ENCODE peak calls at places on chromosome 22, in seven cellular contexts. A, Q, C, I, F, W and B are unnamed samples.

GRCh38 chr22:41286639-41287091 is 678 bp upstream of the RANGAP1 start:
- DNase-seq in A (no peak), Q (peak), C (peak), I (no peak), F (peak), W (peak), B (no peak)

GRCh38 chr22:48568736-48569330 is 1258.8 kb downstream of the BRD1 start:
- DNase-seq in A (no peak), Q (no peak), C (no peak), I (no peak), F (no peak), W (no peak), B (no peak)

GRCh38 chr22:45263790-45264269 is 20.9 kb upstream of the UPK3A start:
- DNase-seq in A (peak), Q (peak), C (peak), I (peak), F (peak), W (peak), B (no peak)

GRCh38 chr22:32707971-32708370 is 93.5 kb upstream of the TIMP3 start:
- DNase-seq in A (no peak), Q (no peak), C (no peak), I (no peak), F (no peak), W (no peak), B (no peak)

GRCh38 chr22:44683237-44683636 is 18.8 kb upstream of the PRR5 start:
- DNase-seq in A (no peak), Q (no peak), C (no peak), I (no peak), F (no peak), W (no peak), B (no peak)

GRCh38 chr22:20160041-20160440 is 9.2 kb upstream of the CCDC188 start:
- DNase-seq in A (no peak), Q (no peak), C (no peak), I (no peak), F (no peak), W (no peak), B (no peak)

GRCh38 chr22:43743929-43744643 is 68.0 kb downstream of the EFCAB6 start:
- DNase-seq in A (no peak), Q (no peak), C (no peak), I (no peak), F (no peak), W (no peak), B (no peak)

GRCh38 chr22:41288245-41288946 is 2.4 kb upstream of the RANGAP1 start:
- DNase-seq in A (peak), Q (peak), C (no peak), I (no peak), F (peak), W (peak), B (no peak)

GRCh38 chr22:33361581-33361980 is 303.4 kb upstream of the SYN3 start:
- DNase-seq in A (no peak), Q (no peak), C (no peak), I (no peak), F (no peak), W (peak), B (no peak)

GRCh38 chr22:27531782-27532530 is 269.6 kb downstream of the MN1 start:
- DNase-seq in A (no peak), Q (no peak), C (no peak), I (no peak), F (no peak), W (peak), B (no peak)

GRCh38 chr22:29105468-29105867 is 32.6 kb downstream of the KREMEN1 start:
- DNase-seq in A (no peak), Q (no peak), C (no peak), I (no peak), F (no peak), W (peak), B (no peak)

GRCh38 chr22:41367680-41368542 is 13.8 kb upstream of the TEF start:
- DNase-seq in A (no peak), Q (peak), C (peak), I (no peak), F (no peak), W (peak), B (no peak)

GRCh38 chr22:28976588-28976987 is 85.0 kb downstream of the C22orf31 start:
- DNase-seq in A (peak), Q (no peak), C (no peak), I (no peak), F (no peak), W (peak), B (peak)

GRCh38 chr22:27795053-27795452 is 6.5 kb downstream of the MN1 start:
- DNase-seq in A (no peak), Q (no peak), C (peak), I (no peak), F (no peak), W (no peak), B (no peak)

GRCh38 chr22:44847380-44847779 is 95.0 kb downstream of the ARHGAP8 start:
- DNase-seq in A (no peak), Q (no peak), C (no peak), I (no peak), F (no peak), W (no peak), B (no peak)

GRCh38 chr22:28981818-28982499 is 79.7 kb downstream of the C22orf31 start:
- DNase-seq in A (no peak), Q (no peak), C (no peak), I (no peak), F (no peak), W (no peak), B (no peak)

GRCh38 chr22:23055448-23056179 is 14.7 kb upstream of the GNAZ start:
- DNase-seq in A (no peak), Q (no peak), C (no peak), I (no peak), F (no peak), W (no peak), B (no peak)

GRCh38 chr22:22352376-22352999 is 107.9 kb downstream of the VPREB1 start:
- DNase-seq in A (no peak), Q (no peak), C (no peak), I (no peak), F (no peak), W (no peak), B (no peak)

GRCh38 chr22:22720724-22721261 is 76.4 kb downstream of the GGTLC2 start:
- DNase-seq in A (no peak), Q (no peak), C (no peak), I (no peak), F (no peak), W (no peak), B (no peak)

GRCh38 chr22:19886605-19887250 is 32.1 kb upstream of the GNB1L start:
- DNase-seq in A (no peak), Q (no peak), C (no peak), I (no peak), F (peak), W (peak), B (no peak)

GRCh38 chr22:48389916-48390315 is 1437.8 kb downstream of the BRD1 start:
- DNase-seq in A (no peak), Q (no peak), C (no peak), I (no peak), F (no peak), W (no peak), B (no peak)

GRCh38 chr22:48494256-48494967 is 1333.3 kb downstream of the BRD1 start:
- DNase-seq in A (no peak), Q (no peak), C (no peak), I (no peak), F (no peak), W (no peak), B (no peak)

GRCh38 chr22:43376765-43377485 is 33.8 kb upstream of the SCUBE1 start:
- DNase-seq in A (no peak), Q (peak), C (no peak), I (no peak), F (no peak), W (no peak), B (no peak)

GRCh38 chr22:29704528-29705285 is 15.1 kb upstream of the CABP7 start:
- DNase-seq in A (no peak), Q (no peak), C (no peak), I (no peak), F (no peak), W (peak), B (no peak)

GRCh38 chr22:22150457-22150856 is 94.1 kb upstream of the VPREB1 start:
- DNase-seq in A (no peak), Q (no peak), C (no peak), I (no peak), F (no peak), W (no peak), B (no peak)

GRCh38 chr22:45069925-45070324 is 60.1 kb upstream of the PHF21B start:
- DNase-seq in A (no peak), Q (no peak), C (no peak), I (no peak), F (no peak), W (no peak), B (no peak)

GRCh38 chr22:48871176-48871840 is 956.4 kb downstream of the BRD1 start:
- DNase-seq in A (no peak), Q (no peak), C (no peak), I (no peak), F (no peak), W (no peak), B (no peak)

GRCh38 chr22:21000215-21000986 is 1.5 kb downstream of the THAP7 start:
- DNase-seq in A (no peak), Q (no peak), C (no peak), I (no peak), F (no peak), W (no peak), B (no peak)

GRCh38 chr22:21952586-21953571 is at the start of gene PPM1F:
- DNase-seq in A (no peak), Q (peak), C (peak), I (peak), F (peak), W (peak), B (peak)

GRCh38 chr22:44037519-44038370 is 13.6 kb downstream of the PARVB start:
- DNase-seq in A (peak), Q (no peak), C (peak), I (no peak), F (no peak), W (peak), B (peak)

GRCh38 chr22:37331034-37331428 is 48.7 kb downstream of the CYTH4 start:
- DNase-seq in A (no peak), Q (no peak), C (no peak), I (peak), F (no peak), W (peak), B (peak)

GRCh38 chr22:45538284-45538683 is 35.6 kb downstream of the FBLN1 start:
- DNase-seq in A (no peak), Q (no peak), C (no peak), I (no peak), F (no peak), W (no peak), B (no peak)

GRCh38 chr22:27124336-27125023 is 467.1 kb downstream of the MIAT start:
- DNase-seq in A (no peak), Q (no peak), C (no peak), I (no peak), F (no peak), W (no peak), B (no peak)

GRCh38 chr22:21652547-21653545 is 10.7 kb downstream of the SDF2L1 start:
- DNase-seq in A (no peak), Q (no peak), C (no peak), I (peak), F (no peak), W (no peak), B (no peak)

GRCh38 chr22:44456661-44457412 is 41.2 kb downstream of the RTL6 start:
- DNase-seq in A (no peak), Q (no peak), C (no peak), I (no peak), F (no peak), W (no peak), B (no peak)

GRCh38 chr22:19864538-19865106 is 9.9 kb upstream of the GNB1L start:
- DNase-seq in A (no peak), Q (no peak), C (no peak), I (no peak), F (no peak), W (peak), B (no peak)

GRCh38 chr22:22618448-22618847 is 26.0 kb upstream of the GGTLC2 start:
- DNase-seq in A (no peak), Q (no peak), C (no peak), I (no peak), F (no peak), W (no peak), B (no peak)

GRCh38 chr22:45201678-45202332 is 38.1 kb downstream of the NUP50 start:
- DNase-seq in A (no peak), Q (no peak), C (peak), I (no peak), F (no peak), W (peak), B (no peak)

GRCh38 chr22:45218974-45219373 is 21.7 kb downstream of the KIAA0930 start:
- DNase-seq in A (no peak), Q (no peak), C (no peak), I (no peak), F (no peak), W (peak), B (no peak)

GRCh38 chr22:39312410-39312809 is 7.0 kb downstream of the RPL3 start:
- DNase-seq in A (no peak), Q (no peak), C (no peak), I (no peak), F (no peak), W (no peak), B (no peak)

GRCh38 chr22:39315389-39315788 is 4.0 kb downstream of the RPL3 start:
- DNase-seq in A (no peak), Q (no peak), C (no peak), I (no peak), F (peak), W (no peak), B (no peak)

GRCh38 chr22:39311592-39312400 is 7.6 kb downstream of the RPL3 start:
- DNase-seq in A (no peak), Q (no peak), C (no peak), I (no peak), F (peak), W (no peak), B (no peak)

GRCh38 chr22:39314251-39314971 is 5.0 kb downstream of the RPL3 start:
- DNase-seq in A (no peak), Q (no peak), C (no peak), I (no peak), F (no peak), W (no peak), B (no peak)

DNA sequence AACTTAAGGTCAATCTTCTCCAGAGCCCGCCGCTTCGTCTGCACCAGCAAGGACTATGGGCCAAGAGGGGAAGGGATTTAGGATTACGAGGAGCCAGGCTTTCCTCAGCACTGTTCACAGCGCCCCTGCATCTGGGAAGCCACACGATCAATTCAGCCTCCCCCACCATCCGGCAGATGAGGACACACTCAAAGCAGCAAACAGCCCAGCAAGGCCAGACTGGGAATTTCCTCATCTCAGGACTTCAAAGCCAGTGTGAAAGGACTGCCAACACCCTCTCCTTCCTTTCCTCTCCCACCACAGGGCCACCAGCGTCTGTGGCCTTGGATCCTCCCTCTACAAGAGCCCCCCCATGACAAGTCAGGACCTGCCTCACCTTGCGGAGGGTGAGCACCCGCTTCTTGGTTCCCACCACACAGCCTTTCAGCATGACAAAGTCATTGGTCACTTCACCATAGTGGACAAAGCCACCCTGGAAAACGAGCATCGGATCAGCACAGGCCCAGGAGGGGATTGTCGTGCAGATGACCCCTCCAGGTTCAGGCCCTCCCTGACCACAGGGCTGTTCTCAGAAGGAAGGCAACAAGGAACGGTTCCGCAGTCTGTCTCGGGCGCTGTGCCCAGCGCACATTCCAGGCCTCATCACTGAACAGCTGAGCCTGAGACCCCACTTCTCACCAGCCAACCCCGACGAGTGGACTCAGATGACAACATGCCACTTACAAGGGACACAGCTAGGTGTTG is 6.0 kb downstream of the RPL3 start:
- DNase-seq in A (no peak), Q (no peak), C (no peak), I (no peak), F (no peak), W (no peak), B (no peak)
- TF ChIP-seq POLR2A in A (no peak), Q (no peak), C (no peak), I (peak), F (no peak), W (no peak), B (no peak)

GRCh38 chr22:46738961-46739870 is 1.2 kb upstream of the CERK start:
- DNase-seq in A (peak), Q (peak), C (peak), I (no peak), F (no peak), W (peak), B (no peak)
- TF ChIP-seq POLR2A in A (no peak), Q (peak), C (no peak), I (no peak), F (no peak), W (no peak), B (no peak)

GRCh38 chr22:38793721-38794466 is at the start of gene DNAL4:
- DNase-seq in A (peak), Q (peak), C (peak), I (peak), F (peak), W (peak), B (peak)
- TF ChIP-seq POLR2A in A (no peak), Q (peak), C (peak), I (peak), F (peak), W (no peak), B (no peak)

GRCh38 chr22:36286096-36286957 is 33.4 kb downstream of the APOL1 start:
- DNase-seq in A (peak), Q (peak), C (peak), I (peak), F (peak), W (peak), B (peak)
- TF ChIP-seq POLR2A in A (no peak), Q (no peak), C (peak), I (no peak), F (no peak), W (no peak), B (no peak)

GRCh38 chr22:35403356-35403755 is 3.4 kb downstream of the MCM5 start:
- DNase-seq in A (no peak), Q (no peak), C (no peak), I (no peak), F (no peak), W (no peak), B (no peak)
- TF ChIP-seq POLR2A in A (no peak), Q (no peak), C (no peak), I (no peak), F (no peak), W (no peak), B (no peak)

GRCh38 chr22:18114495-18114894 is 3.9 kb downstream of the TUBA8 start:
- DNase-seq in A (no peak), Q (no peak), C (no peak), I (no peak), F (no peak), W (no peak), B (no peak)

GRCh38 chr22:18116634-18117033 is 6.0 kb downstream of the TUBA8 start:
- DNase-seq in A (no peak), Q (no peak), C (no peak), I (no peak), F (no peak), W (no peak), B (no peak)

GRCh38 chr22:18114976-18115652 is 4.5 kb downstream of the TUBA8 start:
- DNase-seq in A (no peak), Q (no peak), C (no peak), I (no peak), F (no peak), W (no peak), B (no peak)

GRCh38 chr22:18113680-18114394 is 3.2 kb downstream of the TUBA8 start:
- DNase-seq in A (no peak), Q (no peak), C (no peak), I (no peak), F (no peak), W (no peak), B (no peak)

GRCh38 chr22:18115844-18116480 is 5.4 kb downstream of the TUBA8 start:
- DNase-seq in A (no peak), Q (no peak), C (no peak), I (no peak), F (no peak), W (no peak), B (no peak)
- TF ChIP-seq POLR2A in A (no peak), Q (no peak), C (no peak), I (no peak), F (no peak), W (no peak), B (no peak)

GRCh38 chr22:24270556-24271405 is at the start of gene SPECC1L:
- DNase-seq in A (peak), Q (peak), C (peak), I (peak), F (peak), W (peak), B (peak)
- TF ChIP-seq POLR2A in A (peak), Q (peak), C (peak), I (peak), F (peak), W (peak), B (peak)

GRCh38 chr22:31103111-31103510 is 4.3 kb downstream of the SELENOM start:
- DNase-seq in A (no peak), Q (no peak), C (no peak), I (no peak), F (no peak), W (no peak), B (no peak)

GRCh38 chr22:31100762-31101525 is 6.4 kb downstream of the SELENOM start:
- DNase-seq in A (no peak), Q (no peak), C (no peak), I (no peak), F (no peak), W (no peak), B (no peak)

GRCh38 chr22:31104869-31105268 is 2.5 kb downstream of the SELENOM start:
- DNase-seq in A (no peak), Q (no peak), C (peak), I (no peak), F (no peak), W (no peak), B (no peak)

GRCh38 chr22:31103899-31104694 is 3.3 kb downstream of the SELENOM start:
- DNase-seq in A (no peak), Q (no peak), C (peak), I (no peak), F (no peak), W (no peak), B (no peak)

GRCh38 chr22:31102441-31103081 is 4.8 kb downstream of the SELENOM start:
- DNase-seq in A (no peak), Q (no peak), C (peak), I (no peak), F (no peak), W (peak), B (peak)
- TF ChIP-seq POLR2A in A (no peak), Q (no peak), C (no peak), I (no peak), F (no peak), W (peak), B (no peak)

GRCh38 chr22:50473855-50474671 is 772 bp downstream of the SBF1 start:
- DNase-seq in A (no peak), Q (peak), C (no peak), I (peak), F (no peak), W (peak), B (no peak)
- TF ChIP-seq POLR2A in A (no peak), Q (peak), C (no peak), I (no peak), F (no peak), W (peak), B (no peak)